ENCODE peak calls at places on chromosomes 2 and 18, in eight cellular contexts. One of them, this sample, is unnamed.

GRCh38 chr2:241161646-241162281 is 11.5 kb downstream of the PPP1R7 start:
- DNase-seq in transverse colon: peak
- DNase-seq in body of pancreas: peak
- DNase-seq in A549: no peak
- DNase-seq in K562: no peak
- DNase-seq in upper lobe of left lung: no peak
- DNase-seq in breast epithelium: peak
- DNase-seq in gastrocnemius medialis: peak
- DNase-seq in this sample: peak

GRCh38 chr2:177525351-177525750 is 132.8 kb downstream of the AGPS start:
- DNase-seq in transverse colon: no peak
- DNase-seq in body of pancreas: no peak
- DNase-seq in A549: no peak
- DNase-seq in K562: no peak
- DNase-seq in upper lobe of left lung: no peak
- DNase-seq in breast epithelium: no peak
- DNase-seq in gastrocnemius medialis: no peak
- DNase-seq in this sample: no peak

GRCh38 chr2:181471227-181471626 is 14.0 kb downstream of the ITGA4 start:
- DNase-seq in transverse colon: no peak
- DNase-seq in body of pancreas: no peak
- DNase-seq in A549: no peak
- DNase-seq in K562: no peak
- DNase-seq in upper lobe of left lung: no peak
- DNase-seq in breast epithelium: no peak
- DNase-seq in gastrocnemius medialis: no peak
- DNase-seq in this sample: no peak

GRCh38 chr18:58635891-58636290 is 7.0 kb upstream of the ALPK2 start:
- DNase-seq in transverse colon: no peak
- DNase-seq in body of pancreas: no peak
- DNase-seq in A549: no peak
- DNase-seq in K562: peak
- DNase-seq in upper lobe of left lung: no peak
- DNase-seq in breast epithelium: no peak
- DNase-seq in gastrocnemius medialis: no peak
- DNase-seq in this sample: no peak

GRCh38 chr2:150267651-150268415 is 219.6 kb downstream of the RND3 start:
- DNase-seq in transverse colon: no peak
- DNase-seq in body of pancreas: no peak
- DNase-seq in A549: no peak
- DNase-seq in K562: no peak
- DNase-seq in upper lobe of left lung: no peak
- DNase-seq in breast epithelium: no peak
- DNase-seq in gastrocnemius medialis: no peak
- DNase-seq in this sample: no peak

GRCh38 chr18:80176334-80177080 is 67.4 kb downstream of the ADNP2 start:
- DNase-seq in transverse colon: no peak
- DNase-seq in body of pancreas: no peak
- DNase-seq in A549: no peak
- DNase-seq in K562: no peak
- DNase-seq in upper lobe of left lung: no peak
- DNase-seq in breast epithelium: no peak
- DNase-seq in gastrocnemius medialis: no peak
- DNase-seq in this sample: peak

GRCh38 chr2:24076849-24077534 is 866 bp upstream of the SF3B6 start:
- DNase-seq in transverse colon: no peak
- DNase-seq in body of pancreas: no peak
- DNase-seq in A549: no peak
- DNase-seq in K562: peak
- DNase-seq in upper lobe of left lung: no peak
- DNase-seq in breast epithelium: no peak
- DNase-seq in gastrocnemius medialis: no peak
- DNase-seq in this sample: no peak

GRCh38 chr2:71813801-71814470 is 333.7 kb downstream of the CYP26B1 start:
- DNase-seq in transverse colon: no peak
- DNase-seq in body of pancreas: no peak
- DNase-seq in A549: no peak
- DNase-seq in K562: no peak
- DNase-seq in upper lobe of left lung: no peak
- DNase-seq in breast epithelium: no peak
- DNase-seq in gastrocnemius medialis: no peak
- DNase-seq in this sample: no peak

GRCh38 chr2:133780099-133780996 is 212.1 kb upstream of the NCKAP5 start:
- DNase-seq in transverse colon: peak
- DNase-seq in body of pancreas: peak
- DNase-seq in A549: peak
- DNase-seq in K562: peak
- DNase-seq in upper lobe of left lung: no peak
- DNase-seq in breast epithelium: peak
- DNase-seq in gastrocnemius medialis: no peak
- DNase-seq in this sample: peak

GRCh38 chr2:230129343-230129742 is 60.6 kb upstream of the SLC16A14 start:
- DNase-seq in transverse colon: no peak
- DNase-seq in body of pancreas: no peak
- DNase-seq in A549: no peak
- DNase-seq in K562: no peak
- DNase-seq in upper lobe of left lung: no peak
- DNase-seq in breast epithelium: no peak
- DNase-seq in gastrocnemius medialis: no peak
- DNase-seq in this sample: no peak

GRCh38 chr2:75632091-75632704 is 14.4 kb upstream of the MRPL19 start:
- DNase-seq in transverse colon: no peak
- DNase-seq in body of pancreas: no peak
- DNase-seq in A549: no peak
- DNase-seq in K562: peak
- DNase-seq in upper lobe of left lung: no peak
- DNase-seq in breast epithelium: no peak
- DNase-seq in gastrocnemius medialis: no peak
- DNase-seq in this sample: no peak

GRCh38 chr2:88967844-88968243 is 276.4 kb downstream of the RPIA start:
- DNase-seq in transverse colon: no peak
- DNase-seq in body of pancreas: no peak
- DNase-seq in A549: no peak
- DNase-seq in K562: peak
- DNase-seq in upper lobe of left lung: no peak
- DNase-seq in breast epithelium: no peak
- DNase-seq in gastrocnemius medialis: no peak
- DNase-seq in this sample: no peak

GRCh38 chr2:240467149-240467642 is 31.7 kb downstream of the GPC1 start:
- DNase-seq in transverse colon: peak
- DNase-seq in body of pancreas: peak
- DNase-seq in A549: no peak
- DNase-seq in K562: no peak
- DNase-seq in upper lobe of left lung: peak
- DNase-seq in breast epithelium: peak
- DNase-seq in gastrocnemius medialis: no peak
- DNase-seq in this sample: peak

GRCh38 chr2:1406434-1406833 is 6.8 kb upstream of the TPO start:
- DNase-seq in transverse colon: no peak
- DNase-seq in body of pancreas: no peak
- DNase-seq in A549: no peak
- DNase-seq in K562: no peak
- DNase-seq in upper lobe of left lung: no peak
- DNase-seq in breast epithelium: no peak
- DNase-seq in gastrocnemius medialis: no peak
- DNase-seq in this sample: no peak

GRCh38 chr2:1407950-1408695 is 5.1 kb upstream of the TPO start:
- DNase-seq in transverse colon: no peak
- DNase-seq in body of pancreas: no peak
- DNase-seq in A549: no peak
- DNase-seq in K562: no peak
- DNase-seq in upper lobe of left lung: no peak
- DNase-seq in breast epithelium: no peak
- DNase-seq in gastrocnemius medialis: no peak
- DNase-seq in this sample: no peak

GRCh38 chr2:1405124-1405523 is 8.1 kb upstream of the TPO start:
- DNase-seq in transverse colon: no peak
- DNase-seq in body of pancreas: no peak
- DNase-seq in A549: no peak
- DNase-seq in K562: no peak
- DNase-seq in upper lobe of left lung: no peak
- DNase-seq in breast epithelium: no peak
- DNase-seq in gastrocnemius medialis: no peak
- DNase-seq in this sample: no peak

GRCh38 chr2:1403565-1403964 is 9.7 kb upstream of the TPO start:
- DNase-seq in transverse colon: no peak
- DNase-seq in body of pancreas: no peak
- DNase-seq in A549: no peak
- DNase-seq in K562: no peak
- DNase-seq in upper lobe of left lung: no peak
- DNase-seq in breast epithelium: no peak
- DNase-seq in gastrocnemius medialis: no peak
- DNase-seq in this sample: no peak

GRCh38 chr2:1405967-1406366 is 7.3 kb upstream of the TPO start:
- DNase-seq in transverse colon: no peak
- DNase-seq in body of pancreas: no peak
- DNase-seq in A549: no peak
- DNase-seq in K562: no peak
- DNase-seq in upper lobe of left lung: no peak
- DNase-seq in breast epithelium: no peak
- DNase-seq in gastrocnemius medialis: no peak
- DNase-seq in this sample: no peak
- TF ChIP-seq POLR2A in transverse colon: no peak
- TF ChIP-seq POLR2A in body of pancreas: no peak
- TF ChIP-seq POLR2A in A549: no peak
- TF ChIP-seq POLR2A in K562: no peak
- TF ChIP-seq POLR2A in upper lobe of left lung: no peak
- TF ChIP-seq POLR2A in breast epithelium: no peak
- TF ChIP-seq POLR2A in gastrocnemius medialis: no peak
- TF ChIP-seq POLR2A in this sample: no peak

GRCh38 chr2:26068602-26069298 is 34.9 kb downstream of the RAB10 start:
- DNase-seq in transverse colon: peak
- DNase-seq in body of pancreas: peak
- DNase-seq in A549: peak
- DNase-seq in K562: peak
- DNase-seq in upper lobe of left lung: no peak
- DNase-seq in breast epithelium: no peak
- DNase-seq in gastrocnemius medialis: no peak
- DNase-seq in this sample: no peak
- H3K27ac ChIP-seq in transverse colon: no peak
- H3K27ac ChIP-seq in body of pancreas: no peak
- H3K27ac ChIP-seq in A549: peak
- H3K27ac ChIP-seq in K562: peak
- H3K27ac ChIP-seq in upper lobe of left lung: no peak
- H3K27ac ChIP-seq in breast epithelium: no peak
- H3K27ac ChIP-seq in gastrocnemius medialis: peak
- H3K27ac ChIP-seq in this sample: no peak

GRCh38 chr2:3823748-3824147 is 120.4 kb downstream of the DCDC2C start:
- DNase-seq in transverse colon: no peak
- DNase-seq in body of pancreas: no peak
- DNase-seq in A549: no peak
- DNase-seq in K562: no peak
- DNase-seq in upper lobe of left lung: no peak
- DNase-seq in breast epithelium: no peak
- DNase-seq in gastrocnemius medialis: no peak
- DNase-seq in this sample: peak
- H3K4me3 ChIP-seq in transverse colon: no peak
- H3K4me3 ChIP-seq in body of pancreas: no peak
- H3K4me3 ChIP-seq in A549: no peak
- H3K4me3 ChIP-seq in K562: no peak
- H3K4me3 ChIP-seq in upper lobe of left lung: no peak
- H3K4me3 ChIP-seq in breast epithelium: no peak
- H3K4me3 ChIP-seq in gastrocnemius medialis: no peak
- H3K4me3 ChIP-seq in this sample: no peak

DNA sequence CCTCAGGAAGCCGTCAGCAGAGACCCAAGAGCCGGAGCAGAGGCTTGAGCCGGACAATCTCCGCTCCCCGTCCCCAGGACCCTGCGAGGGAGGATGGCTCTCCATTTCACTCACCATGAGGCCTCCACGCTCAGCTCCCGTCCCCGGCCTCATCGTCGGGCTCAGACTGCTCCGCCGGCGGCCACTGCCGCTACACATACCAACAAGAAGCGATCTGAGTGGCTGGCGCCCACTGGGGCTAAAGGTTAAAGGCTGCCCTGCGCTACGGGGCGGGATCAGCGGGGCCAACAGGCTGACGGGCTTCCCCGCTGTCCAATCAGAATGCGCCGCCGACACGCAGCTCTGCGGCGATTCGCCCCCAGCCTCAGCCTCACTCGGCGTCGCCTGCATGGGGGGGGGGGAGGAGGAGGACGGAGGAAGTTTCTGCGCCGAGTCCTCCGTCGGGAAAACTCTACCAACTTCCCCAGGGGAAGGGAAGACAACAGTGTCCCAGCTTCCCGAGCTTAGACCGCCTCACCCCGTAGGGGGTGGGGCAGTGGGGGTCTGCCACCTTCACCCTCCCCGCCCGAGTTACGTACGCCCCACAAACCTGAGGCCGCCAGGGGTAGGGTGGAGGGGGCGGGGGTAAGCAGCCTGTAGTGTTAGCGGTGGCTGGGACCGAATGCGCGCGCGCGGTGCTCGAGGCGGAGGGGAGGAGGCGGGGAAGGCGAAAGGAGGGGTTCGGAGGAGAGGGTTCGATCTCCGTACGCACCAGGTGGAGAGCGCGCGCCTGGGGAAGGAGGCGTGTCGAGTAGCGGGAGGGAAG is at the start of gene PRPF40A:
- DNase-seq in transverse colon: peak
- DNase-seq in body of pancreas: peak
- DNase-seq in A549: peak
- DNase-seq in K562: peak
- DNase-seq in upper lobe of left lung: peak
- DNase-seq in breast epithelium: peak
- DNase-seq in gastrocnemius medialis: peak
- DNase-seq in this sample: peak
- TF ChIP-seq POLR2A in transverse colon: peak
- TF ChIP-seq POLR2A in body of pancreas: peak
- TF ChIP-seq POLR2A in A549: peak
- TF ChIP-seq POLR2A in K562: peak
- TF ChIP-seq POLR2A in upper lobe of left lung: peak
- TF ChIP-seq POLR2A in breast epithelium: peak
- TF ChIP-seq POLR2A in gastrocnemius medialis: peak
- TF ChIP-seq POLR2A in this sample: peak

This sample was measured in prostate gland.